ENCODE peak calls at places on chromosomes 11 and 22, in eight cellular contexts. O is tibial nerve, B is pancreas, Q is astrocyte of the spinal cord, Z is cardiac fibroblast, X is esophagus squamous epithelium, M is colonic mucosa, U is astrocyte of the cerebellum. R is an unnamed sample.

GRCh38 chr11:128621491-128622136 is 34.3 kb upstream of the ETS1 start:
- DNase-seq in O (no peak), B (no peak), Q (peak), Z (peak), X (no peak), M (no peak), U (no peak), R (no peak)

GRCh38 chr11:102390667-102391449 is 43.8 kb downstream of the BIRC2 start:
- DNase-seq in O (peak), B (peak), Q (peak), Z (peak), X (no peak), M (peak), U (peak), R (peak)

GRCh38 chr22:50577987-50578775 is at the start of gene CPT1B:
- DNase-seq in O (no peak), B (no peak), Q (no peak), Z (peak), X (no peak), M (no peak), U (no peak), R (no peak)

GRCh38 chr11:126175261-126175885 is 36.1 kb downstream of the RPUSD4 start:
- DNase-seq in O (peak), B (no peak), Q (no peak), Z (peak), X (no peak), M (no peak), U (no peak), R (no peak)

GRCh38 chr11:35746356-35747153 is 84.0 kb downstream of the TRIM44 start:
- DNase-seq in O (no peak), B (no peak), Q (peak), Z (peak), X (no peak), M (no peak), U (no peak), R (no peak)

GRCh38 chr11:15969281-15969680 is 387.1 kb downstream of the SOX6 start:
- DNase-seq in O (peak), B (peak), Q (peak), Z (peak), X (no peak), M (peak), U (peak), R (no peak)

GRCh38 chr11:46298699-46299424 is 21.4 kb downstream of the CREB3L1 start:
- DNase-seq in O (no peak), B (no peak), Q (peak), Z (peak), X (no peak), M (no peak), U (no peak), R (no peak)

GRCh38 chr11:129215506-129216245 is 23.6 kb upstream of the ARHGAP32 start:
- DNase-seq in O (no peak), B (no peak), Q (no peak), Z (no peak), X (no peak), M (no peak), U (no peak), R (no peak)

GRCh38 chr11:6979365-6979764 is 40.8 kb downstream of the ZNF214 start:
- DNase-seq in O (no peak), B (no peak), Q (no peak), Z (peak), X (no peak), M (no peak), U (no peak), R (no peak)

GRCh38 chr11:114076974-114077373 is 17.5 kb downstream of the ZBTB16 start:
- DNase-seq in O (no peak), B (no peak), Q (no peak), Z (no peak), X (no peak), M (no peak), U (no peak), R (no peak)

GRCh38 chr11:47130541-47130940 is 46.1 kb downstream of the ARFGAP2 start:
- DNase-seq in O (peak), B (no peak), Q (no peak), Z (no peak), X (no peak), M (no peak), U (no peak), R (no peak)

GRCh38 chr11:60159868-60160267 is 23.0 kb downstream of the MS4A6A start:
- DNase-seq in O (no peak), B (no peak), Q (no peak), Z (no peak), X (no peak), M (no peak), U (no peak), R (no peak)

GRCh38 chr22:44531487-44531886 is 33.5 kb upstream of the RTL6 start:
- DNase-seq in O (no peak), B (no peak), Q (no peak), Z (no peak), X (no peak), M (no peak), U (no peak), R (no peak)

GRCh38 chr11:70494559-70495350 is 96.4 kb downstream of the CTTN start:
- DNase-seq in O (no peak), B (no peak), Q (no peak), Z (no peak), X (no peak), M (no peak), U (no peak), R (no peak)

GRCh38 chr22:48939441-48940265 is 888.0 kb downstream of the BRD1 start:
- DNase-seq in O (no peak), B (no peak), Q (no peak), Z (no peak), X (no peak), M (peak), U (no peak), R (no peak)

GRCh38 chr11:18365736-18366135 is 28.6 kb upstream of the LDHA start:
- DNase-seq in O (no peak), B (no peak), Q (no peak), Z (no peak), X (no peak), M (no peak), U (no peak), R (no peak)

GRCh38 chr22:41780714-41781507 is 19.6 kb upstream of the CCDC134 start:
- DNase-seq in O (peak), B (no peak), Q (peak), Z (peak), X (peak), M (peak), U (no peak), R (no peak)

GRCh38 chr22:34111210-34111824 is 191.0 kb upstream of the LARGE1 start:
- DNase-seq in O (peak), B (peak), Q (no peak), Z (peak), X (no peak), M (peak), U (no peak), R (no peak)

GRCh38 chr11:93393386-93393785 is 62.8 kb downstream of the DEUP1 start:
- DNase-seq in O (no peak), B (no peak), Q (no peak), Z (no peak), X (no peak), M (no peak), U (no peak), R (no peak)

GRCh38 chr11:68127791-68128681 is 6.8 kb upstream of the CHKA start:
- DNase-seq in O (no peak), B (peak), Q (peak), Z (no peak), X (no peak), M (no peak), U (peak), R (no peak)

GRCh38 chr22:35781898-35782297 is 64.2 kb downstream of the APOL5 start:
- DNase-seq in O (no peak), B (no peak), Q (no peak), Z (no peak), X (no peak), M (no peak), U (no peak), R (no peak)

GRCh38 chr22:35784633-35785032 is 67.0 kb downstream of the APOL5 start:
- DNase-seq in O (no peak), B (no peak), Q (no peak), Z (no peak), X (no peak), M (no peak), U (no peak), R (no peak)

GRCh38 chr22:35783943-35784614 is 66.4 kb downstream of the APOL5 start:
- DNase-seq in O (no peak), B (no peak), Q (peak), Z (peak), X (no peak), M (no peak), U (no peak), R (peak)

GRCh38 chr22:35782504-35782903 is 64.8 kb downstream of the APOL5 start:
- DNase-seq in O (no peak), B (no peak), Q (peak), Z (peak), X (no peak), M (no peak), U (peak), R (no peak)

DNA sequence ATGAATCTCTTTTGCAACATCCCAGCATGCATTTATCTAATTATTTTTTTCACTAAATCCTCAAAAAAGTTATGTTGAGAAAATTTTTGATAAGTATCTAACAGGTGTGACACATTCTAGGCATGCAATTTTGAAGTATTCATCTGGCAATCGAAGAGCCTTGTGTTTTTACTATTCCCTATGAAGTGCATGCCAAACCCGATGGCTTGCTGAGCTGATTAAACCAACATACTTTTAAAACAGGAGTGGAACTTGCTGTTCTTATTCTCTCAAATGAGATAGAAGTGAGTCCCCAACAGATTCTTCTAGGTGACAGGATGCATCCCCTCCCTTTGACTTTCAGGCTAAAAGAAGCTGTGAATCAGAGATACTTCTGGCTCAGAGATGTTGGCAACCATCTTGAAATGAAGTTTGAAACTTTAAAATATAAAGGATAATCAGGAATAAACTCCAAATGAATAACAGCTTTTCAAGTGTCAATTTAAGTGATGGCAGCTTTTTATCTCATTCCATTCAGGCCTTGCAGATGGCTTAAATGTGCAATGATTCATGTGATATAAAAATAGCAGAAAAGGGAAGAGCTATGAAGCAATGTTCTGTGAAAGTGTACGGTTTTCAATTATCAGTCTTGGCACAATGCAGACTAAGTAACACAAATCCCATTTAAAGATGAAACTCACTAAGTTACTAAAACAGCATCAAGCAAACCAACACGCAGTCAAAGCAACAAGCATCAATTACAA is 67.7 kb downstream of the APOL5 start:
- DNase-seq in O (no peak), B (no peak), Q (peak), Z (peak), X (no peak), M (no peak), U (no peak), R (no peak)
- H3K4me3 ChIP-seq in O (no peak), B (no peak), Q (no peak), Z (no peak), X (no peak), M (no peak), U (no peak), R (no peak)

GRCh38 chr11:66868726-66869291 is 11.9 kb downstream of the LRFN4 start:
- DNase-seq in O (no peak), B (peak), Q (no peak), Z (no peak), X (peak), M (peak), U (no peak), R (no peak)
- TF ChIP-seq CTCF in O (no peak), B (peak), Q (no peak), Z (no peak), X (peak), M (peak), U (no peak), R (peak)

GRCh38 chr11:78576549-78577097 is 2.0 kb upstream of the NARS2 start:
- DNase-seq in O (no peak), B (no peak), Q (no peak), Z (no peak), X (no peak), M (no peak), U (no peak), R (no peak)
- H3K4me3 ChIP-seq in O (no peak), B (no peak), Q (no peak), Z (no peak), X (no peak), M (no peak), U (no peak), R (no peak)

DNA sequence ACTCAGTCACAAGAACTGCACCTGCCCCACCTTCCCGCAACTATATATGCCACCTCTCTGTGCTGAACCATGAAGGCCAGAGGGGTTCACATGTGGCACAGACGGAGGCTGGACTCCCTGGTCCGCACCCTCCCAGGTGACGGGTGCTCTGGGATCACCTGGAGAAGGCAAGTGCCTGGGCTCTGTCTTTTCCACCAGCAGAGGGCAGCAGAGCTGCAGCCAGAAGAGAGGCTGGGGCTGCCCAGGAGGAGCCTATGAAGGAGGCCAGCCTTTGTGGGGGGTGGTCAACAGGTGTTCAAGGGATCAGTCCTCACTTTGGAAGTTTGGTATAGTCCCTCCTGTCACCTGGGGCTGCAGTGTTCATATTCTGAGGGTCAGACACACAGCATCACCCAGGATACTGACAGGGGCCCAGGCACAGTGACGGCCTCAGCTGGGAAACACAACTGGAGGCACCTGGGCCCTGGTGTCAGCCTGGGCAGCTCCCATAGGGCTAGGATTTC is 39.2 kb upstream of the IGLL5 start:
- DNase-seq in O (peak), B (peak), Q (peak), Z (peak), X (no peak), M (peak), U (peak), R (no peak)
- TF ChIP-seq CTCF in O (peak), B (peak), Q (peak), Z (peak), X (peak), M (peak), U (peak), R (peak)

DNA sequence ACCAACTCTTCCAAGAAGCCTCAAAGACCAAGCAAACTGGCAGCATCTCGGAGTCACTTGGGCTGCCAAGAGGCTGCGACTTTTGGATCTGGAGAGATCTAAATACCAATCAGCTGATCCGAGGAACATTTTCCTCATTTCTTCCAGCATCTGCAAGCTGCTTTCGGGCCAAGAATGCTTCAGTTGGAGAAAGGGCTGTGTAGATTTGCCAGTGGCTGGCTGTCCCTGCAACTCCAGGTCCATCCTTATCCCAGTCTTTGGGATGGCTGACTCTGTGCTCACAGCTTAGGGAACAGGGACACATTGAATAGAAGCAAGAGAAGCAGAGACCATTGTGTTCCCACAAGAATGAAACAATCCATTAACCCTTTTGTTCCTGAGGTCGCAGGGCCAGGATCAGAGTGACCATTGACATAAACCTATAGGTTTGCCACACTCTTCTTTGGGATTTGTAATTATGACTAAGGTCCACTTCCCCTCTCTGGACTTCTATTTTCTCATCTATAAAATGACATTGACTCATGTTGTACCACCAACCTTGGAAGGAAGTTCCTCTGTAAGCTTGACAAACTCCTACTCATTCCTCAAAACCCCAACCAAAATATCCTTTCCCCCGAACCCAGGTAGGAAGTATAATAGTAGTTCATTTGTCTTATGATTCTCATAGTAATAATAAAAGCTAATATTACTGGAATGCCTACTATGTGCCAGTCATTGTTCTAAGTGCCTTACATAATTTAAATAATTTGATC is 340.8 kb downstream of the MN1 start:
- DNase-seq in O (peak), B (no peak), Q (peak), Z (peak), X (no peak), M (no peak), U (no peak), R (no peak)
- H3K4me3 ChIP-seq in O (no peak), B (no peak), Q (no peak), Z (no peak), X (no peak), M (no peak), U (no peak), R (no peak)

GRCh38 chr11:96241351-96241841 is 101.6 kb downstream of the MAML2 start:
- DNase-seq in O (no peak), B (no peak), Q (no peak), Z (no peak), X (no peak), M (peak), U (no peak), R (no peak)
- TF ChIP-seq CTCF in O (no peak), B (no peak), Q (no peak), Z (no peak), X (no peak), M (no peak), U (peak), R (peak)

R was measured in epithelial cell of proximal tubule.